ENCODE peak calls at places on chromosomes 6 and 20, in seven cellular contexts. One of them, this sample, is unnamed.

GRCh38 chr20:34923414-34923813 is 32.2 kb downstream of the GSS start:
- DNase-seq in KBM-7: no peak
- DNase-seq in stimulated activated CD4-positive, alpha-beta T cell treated with anti-CD3 and anti-CD28 coated beads, Interleukin-1b, Interleukin-23, amount 100 ng/mL, for 48 hours: no peak
- DNase-seq in spleen: no peak
- DNase-seq in NCI-H2081: no peak
- DNase-seq in naive B cell: no peak
- DNase-seq in hypothalamus: no peak
- DNase-seq in this sample: no peak

GRCh38 chr6:57248311-57248895 is 26.3 kb upstream of the RAB23 start:
- DNase-seq in KBM-7: no peak
- DNase-seq in stimulated activated CD4-positive, alpha-beta T cell treated with anti-CD3 and anti-CD28 coated beads, Interleukin-1b, Interleukin-23, amount 100 ng/mL, for 48 hours: no peak
- DNase-seq in spleen: no peak
- DNase-seq in NCI-H2081: no peak
- DNase-seq in naive B cell: no peak
- DNase-seq in hypothalamus: no peak
- DNase-seq in this sample: no peak

GRCh38 chr6:16311763-16312162 is 73.4 kb downstream of the GMPR start:
- DNase-seq in KBM-7: no peak
- DNase-seq in stimulated activated CD4-positive, alpha-beta T cell treated with anti-CD3 and anti-CD28 coated beads, Interleukin-1b, Interleukin-23, amount 100 ng/mL, for 48 hours: no peak
- DNase-seq in spleen: no peak
- DNase-seq in NCI-H2081: no peak
- DNase-seq in naive B cell: no peak
- DNase-seq in hypothalamus: no peak
- DNase-seq in this sample: no peak

GRCh38 chr6:136409598-136409997 is 120.0 kb upstream of the BCLAF1 start:
- DNase-seq in KBM-7: no peak
- DNase-seq in stimulated activated CD4-positive, alpha-beta T cell treated with anti-CD3 and anti-CD28 coated beads, Interleukin-1b, Interleukin-23, amount 100 ng/mL, for 48 hours: no peak
- DNase-seq in spleen: no peak
- DNase-seq in NCI-H2081: no peak
- DNase-seq in naive B cell: no peak
- DNase-seq in hypothalamus: no peak
- DNase-seq in this sample: no peak

GRCh38 chr20:47024461-47024937 is 129.9 kb downstream of the EYA2 start:
- DNase-seq in KBM-7: no peak
- DNase-seq in stimulated activated CD4-positive, alpha-beta T cell treated with anti-CD3 and anti-CD28 coated beads, Interleukin-1b, Interleukin-23, amount 100 ng/mL, for 48 hours: no peak
- DNase-seq in spleen: no peak
- DNase-seq in NCI-H2081: no peak
- DNase-seq in naive B cell: no peak
- DNase-seq in hypothalamus: no peak
- DNase-seq in this sample: no peak

GRCh38 chr6:40733290-40733689 is 146.1 kb upstream of the LRFN2 start:
- DNase-seq in KBM-7: no peak
- DNase-seq in stimulated activated CD4-positive, alpha-beta T cell treated with anti-CD3 and anti-CD28 coated beads, Interleukin-1b, Interleukin-23, amount 100 ng/mL, for 48 hours: no peak
- DNase-seq in spleen: no peak
- DNase-seq in NCI-H2081: no peak
- DNase-seq in naive B cell: no peak
- DNase-seq in hypothalamus: no peak
- DNase-seq in this sample: no peak

GRCh38 chr6:111061493-111061892 is 25.8 kb upstream of the SLC16A10 start:
- DNase-seq in KBM-7: no peak
- DNase-seq in stimulated activated CD4-positive, alpha-beta T cell treated with anti-CD3 and anti-CD28 coated beads, Interleukin-1b, Interleukin-23, amount 100 ng/mL, for 48 hours: no peak
- DNase-seq in spleen: no peak
- DNase-seq in NCI-H2081: no peak
- DNase-seq in naive B cell: no peak
- DNase-seq in hypothalamus: no peak
- DNase-seq in this sample: no peak

GRCh38 chr6:20681243-20681684 is 147.0 kb downstream of the CDKAL1 start:
- DNase-seq in KBM-7: no peak
- DNase-seq in stimulated activated CD4-positive, alpha-beta T cell treated with anti-CD3 and anti-CD28 coated beads, Interleukin-1b, Interleukin-23, amount 100 ng/mL, for 48 hours: no peak
- DNase-seq in spleen: no peak
- DNase-seq in NCI-H2081: no peak
- DNase-seq in naive B cell: no peak
- DNase-seq in hypothalamus: no peak
- DNase-seq in this sample: no peak